ENCODE peak calls at places on chromosomes 6 and 20, in five cellular contexts. One of them, this sample, is unnamed.

GRCh38 chr6:67683960-67684359 is 951.1 kb upstream of the ADGRB3 start:
- DNase-seq in pancreas: no peak
- DNase-seq in OCI-LY7: no peak
- DNase-seq in fibroblast of lung: peak
- DNase-seq in neural progenitor cell: no peak
- DNase-seq in this sample: no peak

GRCh38 chr20:45783656-45784294 is 7.9 kb downstream of the WFDC3 start:
- DNase-seq in pancreas: peak
- DNase-seq in neural progenitor cell: no peak
- DNase-seq in fibroblast of lung: no peak
- DNase-seq in OCI-LY7: no peak
- DNase-seq in this sample: no peak

GRCh38 chr6:115890238-115890637 is 170.5 kb downstream of the FRK start:
- DNase-seq in fibroblast of lung: no peak
- DNase-seq in pancreas: no peak
- DNase-seq in neural progenitor cell: no peak
- DNase-seq in OCI-LY7: no peak
- DNase-seq in this sample: no peak

GRCh38 chr6:125025164-125025854 is 63.1 kb downstream of the RNF217 start:
- DNase-seq in OCI-LY7: no peak
- DNase-seq in neural progenitor cell: no peak
- DNase-seq in fibroblast of lung: no peak
- DNase-seq in pancreas: no peak
- DNase-seq in this sample: no peak

GRCh38 chr20:52084727-52085126 is 106.9 kb downstream of the ZFP64 start:
- DNase-seq in pancreas: no peak
- DNase-seq in fibroblast of lung: no peak
- DNase-seq in OCI-LY7: no peak
- DNase-seq in neural progenitor cell: no peak
- DNase-seq in this sample: no peak

GRCh38 chr20:45817652-45818194 is 5.3 kb downstream of the UBE2C start:
- DNase-seq in neural progenitor cell: no peak
- DNase-seq in pancreas: no peak
- DNase-seq in OCI-LY7: no peak
- DNase-seq in fibroblast of lung: peak
- DNase-seq in this sample: no peak

GRCh38 chr6:106511274-106512047 is 117.8 kb downstream of the RTN4IP1 start:
- DNase-seq in fibroblast of lung: peak
- DNase-seq in pancreas: peak
- DNase-seq in neural progenitor cell: peak
- DNase-seq in OCI-LY7: peak
- DNase-seq in this sample: no peak

GRCh38 chr6:32785781-32786533 is 22.6 kb upstream of the HLA-DQB2 start:
- DNase-seq in fibroblast of lung: peak
- DNase-seq in neural progenitor cell: peak
- DNase-seq in OCI-LY7: peak
- DNase-seq in pancreas: peak
- DNase-seq in this sample: peak

GRCh38 chr6:147507162-147508072 is 1.1 kb upstream of the SAMD5 start:
- DNase-seq in OCI-LY7: no peak
- DNase-seq in pancreas: peak
- DNase-seq in fibroblast of lung: no peak
- DNase-seq in neural progenitor cell: peak
- DNase-seq in this sample: no peak

GRCh38 chr6:92706976-92707375 is 712.4 kb downstream of the EPHA7 start:
- DNase-seq in pancreas: no peak
- DNase-seq in neural progenitor cell: no peak
- DNase-seq in fibroblast of lung: no peak
- DNase-seq in OCI-LY7: no peak
- DNase-seq in this sample: no peak

GRCh38 chr6:85620308-85620707 is 22.4 kb downstream of the SYNCRIP start:
- DNase-seq in fibroblast of lung: no peak
- DNase-seq in neural progenitor cell: no peak
- DNase-seq in OCI-LY7: no peak
- DNase-seq in pancreas: no peak
- DNase-seq in this sample: no peak

GRCh38 chr20:13302647-13303425 is 81.8 kb downstream of the ISM1 start:
- DNase-seq in fibroblast of lung: peak
- DNase-seq in neural progenitor cell: peak
- DNase-seq in pancreas: peak
- DNase-seq in OCI-LY7: peak
- DNase-seq in this sample: peak

GRCh38 chr6:116969211-116969863 is 92.3 kb downstream of the RFX6 start:
- DNase-seq in fibroblast of lung: peak
- DNase-seq in OCI-LY7: peak
- DNase-seq in pancreas: peak
- DNase-seq in neural progenitor cell: peak
- DNase-seq in this sample: peak

GRCh38 chr6:78619016-78619415 is 248.3 kb upstream of the IRAK1BP1 start:
- DNase-seq in pancreas: no peak
- DNase-seq in fibroblast of lung: no peak
- DNase-seq in neural progenitor cell: no peak
- DNase-seq in OCI-LY7: no peak
- DNase-seq in this sample: no peak

GRCh38 chr6:47047479-47048411 is 5.6 kb upstream of the ADGRF1 start:
- DNase-seq in neural progenitor cell: peak
- DNase-seq in OCI-LY7: peak
- DNase-seq in pancreas: peak
- DNase-seq in fibroblast of lung: peak
- DNase-seq in this sample: peak

GRCh38 chr20:33281550-33282146 is 1.4 kb upstream of the BPIFB1 start:
- DNase-seq in neural progenitor cell: no peak
- DNase-seq in pancreas: peak
- DNase-seq in fibroblast of lung: no peak
- DNase-seq in OCI-LY7: no peak
- DNase-seq in this sample: no peak

GRCh38 chr6:105318660-105319059 is 84.2 kb downstream of the PREP start:
- DNase-seq in fibroblast of lung: peak
- DNase-seq in OCI-LY7: no peak
- DNase-seq in pancreas: no peak
- DNase-seq in neural progenitor cell: no peak
- DNase-seq in this sample: no peak

GRCh38 chr6:27260836-27261375 is 13.4 kb downstream of the PRSS16 start:
- DNase-seq in fibroblast of lung: no peak
- DNase-seq in pancreas: no peak
- DNase-seq in OCI-LY7: no peak
- DNase-seq in neural progenitor cell: peak
- DNase-seq in this sample: no peak

GRCh38 chr20:4445780-4446179 is 275.9 kb upstream of the PRND start:
- DNase-seq in fibroblast of lung: no peak
- DNase-seq in pancreas: no peak
- DNase-seq in neural progenitor cell: no peak
- DNase-seq in OCI-LY7: no peak
- DNase-seq in this sample: no peak

GRCh38 chr6:296151-297122 is 4.2 kb downstream of the DUSP22 start:
- DNase-seq in neural progenitor cell: no peak
- DNase-seq in fibroblast of lung: no peak
- DNase-seq in pancreas: no peak
- DNase-seq in OCI-LY7: peak
- DNase-seq in this sample: peak

GRCh38 chr6:39669943-39670342 is 55.3 kb downstream of the KIF6 start:
- DNase-seq in pancreas: no peak
- DNase-seq in fibroblast of lung: no peak
- DNase-seq in OCI-LY7: no peak
- DNase-seq in neural progenitor cell: no peak
- DNase-seq in this sample: no peak

GRCh38 chr6:4074478-4075235 is 4.3 kb downstream of the FAM217A start:
- DNase-seq in pancreas: no peak
- DNase-seq in fibroblast of lung: no peak
- DNase-seq in neural progenitor cell: no peak
- DNase-seq in OCI-LY7: no peak
- DNase-seq in this sample: no peak

GRCh38 chr20:36862857-36863668 is 12.9 kb upstream of the TLDC2 start:
- DNase-seq in neural progenitor cell: peak
- DNase-seq in OCI-LY7: no peak
- DNase-seq in pancreas: no peak
- DNase-seq in fibroblast of lung: no peak
- DNase-seq in this sample: no peak

GRCh38 chr6:112941613-112942012 is 594.5 kb downstream of the RFPL4B start:
- DNase-seq in OCI-LY7: no peak
- DNase-seq in fibroblast of lung: no peak
- DNase-seq in pancreas: no peak
- DNase-seq in neural progenitor cell: no peak
- DNase-seq in this sample: no peak

GRCh38 chr6:112951829-112952228 is 604.7 kb downstream of the RFPL4B start:
- DNase-seq in pancreas: no peak
- DNase-seq in neural progenitor cell: no peak
- DNase-seq in OCI-LY7: no peak
- DNase-seq in fibroblast of lung: peak
- DNase-seq in this sample: no peak

GRCh38 chr6:112946051-112946450 is 598.9 kb downstream of the RFPL4B start:
- DNase-seq in neural progenitor cell: no peak
- DNase-seq in fibroblast of lung: peak
- DNase-seq in OCI-LY7: no peak
- DNase-seq in pancreas: no peak
- DNase-seq in this sample: no peak

DNA sequence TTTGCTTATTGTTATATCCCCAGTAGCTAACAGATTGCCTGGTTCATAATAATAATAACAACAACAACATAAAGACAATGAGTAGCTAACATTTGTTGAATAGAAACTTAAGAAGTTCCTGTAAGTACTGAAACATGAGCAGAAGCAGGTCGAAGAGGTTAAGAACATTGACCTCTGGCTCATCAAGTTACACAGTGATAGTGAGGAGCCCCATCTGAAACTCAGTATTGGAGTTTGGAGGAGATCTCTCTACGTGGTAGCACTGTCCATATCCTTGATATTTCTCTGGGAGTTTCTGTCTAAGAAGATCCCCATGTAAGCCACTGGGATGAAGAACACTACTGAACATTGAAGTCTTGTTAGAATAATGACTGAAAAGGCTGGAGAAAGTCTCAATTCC is 600.4 kb downstream of the RFPL4B start:
- DNase-seq in neural progenitor cell: no peak
- DNase-seq in fibroblast of lung: no peak
- DNase-seq in OCI-LY7: no peak
- DNase-seq in pancreas: no peak
- DNase-seq in this sample: no peak
- H3K4me3 ChIP-seq in neural progenitor cell: no peak
- H3K4me3 ChIP-seq in fibroblast of lung: no peak
- H3K4me3 ChIP-seq in OCI-LY7: no peak
- H3K4me3 ChIP-seq in pancreas: no peak
- H3K4me3 ChIP-seq in this sample: no peak

GRCh38 chr6:98840385-98840784 is 6.0 kb downstream of the POU3F2 start:
- DNase-seq in neural progenitor cell: peak
- DNase-seq in fibroblast of lung: no peak
- DNase-seq in OCI-LY7: no peak
- DNase-seq in pancreas: no peak
- DNase-seq in this sample: no peak

GRCh38 chr6:98842489-98843180 is 8.3 kb downstream of the POU3F2 start:
- DNase-seq in OCI-LY7: no peak
- DNase-seq in neural progenitor cell: peak
- DNase-seq in pancreas: no peak
- DNase-seq in fibroblast of lung: no peak
- DNase-seq in this sample: no peak

GRCh38 chr6:98843274-98844243 is 9.2 kb downstream of the POU3F2 start:
- DNase-seq in pancreas: no peak
- DNase-seq in OCI-LY7: no peak
- DNase-seq in fibroblast of lung: no peak
- DNase-seq in neural progenitor cell: peak
- DNase-seq in this sample: no peak

GRCh38 chr6:98841114-98841513 is 6.7 kb downstream of the POU3F2 start:
- DNase-seq in OCI-LY7: no peak
- DNase-seq in fibroblast of lung: no peak
- DNase-seq in pancreas: no peak
- DNase-seq in neural progenitor cell: no peak
- DNase-seq in this sample: no peak

DNA sequence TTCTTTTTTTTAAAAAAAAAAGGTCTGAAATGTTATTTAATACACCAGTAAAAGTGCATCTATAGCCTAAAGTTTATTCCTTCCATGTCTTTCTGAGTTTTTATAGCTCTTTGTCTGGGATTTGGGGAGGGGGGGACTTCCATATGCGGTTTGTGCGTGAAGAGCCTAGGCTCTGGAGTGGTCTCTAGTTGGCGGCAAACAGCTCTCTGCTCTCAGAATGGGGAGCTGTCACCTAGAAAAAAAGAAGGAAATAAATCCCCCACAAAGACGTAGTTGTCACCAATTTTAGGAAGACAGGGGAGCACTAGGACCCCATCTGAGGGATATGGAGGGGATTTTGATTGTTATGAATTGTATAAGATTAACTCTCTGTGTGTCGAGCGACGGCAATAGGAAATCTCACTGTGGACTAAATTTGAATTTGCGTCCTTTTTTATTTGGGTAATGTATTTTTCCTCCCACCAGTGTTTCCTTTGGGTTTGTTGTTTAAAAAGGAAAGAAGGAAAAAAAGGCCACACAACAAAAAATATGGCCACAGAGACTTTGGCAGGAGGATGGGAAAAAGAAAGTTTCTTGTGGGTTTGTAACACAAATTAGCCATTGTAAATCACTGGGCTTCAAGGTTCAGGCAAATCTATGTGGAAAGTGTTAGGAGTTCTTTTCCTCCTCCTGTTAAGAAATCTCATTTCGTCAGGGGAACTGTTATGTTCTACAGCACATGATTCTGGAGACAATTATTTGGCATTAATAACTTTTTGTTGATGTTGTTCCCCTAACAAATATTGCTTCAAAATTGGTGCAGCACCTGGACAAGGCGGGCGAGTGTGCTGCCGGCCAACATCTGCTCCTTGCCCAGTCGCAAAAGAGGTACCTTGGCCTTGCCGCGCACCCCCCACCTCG is 7.5 kb downstream of the POU3F2 start:
- DNase-seq in OCI-LY7: no peak
- DNase-seq in neural progenitor cell: peak
- DNase-seq in fibroblast of lung: no peak
- DNase-seq in pancreas: no peak
- DNase-seq in this sample: no peak
- H3K4me3 ChIP-seq in OCI-LY7: no peak
- H3K4me3 ChIP-seq in neural progenitor cell: peak
- H3K4me3 ChIP-seq in fibroblast of lung: no peak
- H3K4me3 ChIP-seq in pancreas: no peak
- H3K4me3 ChIP-seq in this sample: no peak

GRCh38 chr20:50747275-50747674 is 15.9 kb downstream of the PARD6B start:
- DNase-seq in neural progenitor cell: no peak
- DNase-seq in OCI-LY7: no peak
- DNase-seq in fibroblast of lung: no peak
- DNase-seq in pancreas: no peak
- DNase-seq in this sample: no peak
- H3K4me3 ChIP-seq in neural progenitor cell: no peak
- H3K4me3 ChIP-seq in OCI-LY7: no peak
- H3K4me3 ChIP-seq in fibroblast of lung: no peak
- H3K4me3 ChIP-seq in pancreas: no peak
- H3K4me3 ChIP-seq in this sample: no peak

GRCh38 chr6:156900292-156900691 is 123.1 kb downstream of the ARID1B start:
- DNase-seq in neural progenitor cell: no peak
- DNase-seq in pancreas: no peak
- DNase-seq in fibroblast of lung: no peak
- DNase-seq in OCI-LY7: no peak
- DNase-seq in this sample: no peak

GRCh38 chr6:156901309-156902019 is 124.3 kb downstream of the ARID1B start:
- DNase-seq in fibroblast of lung: no peak
- DNase-seq in OCI-LY7: no peak
- DNase-seq in pancreas: no peak
- DNase-seq in neural progenitor cell: no peak
- DNase-seq in this sample: no peak

GRCh38 chr6:156899071-156899470 is 121.9 kb downstream of the ARID1B start:
- DNase-seq in OCI-LY7: no peak
- DNase-seq in pancreas: no peak
- DNase-seq in neural progenitor cell: no peak
- DNase-seq in fibroblast of lung: no peak
- DNase-seq in this sample: no peak

GRCh38 chr6:156897907-156898531 is 120.8 kb downstream of the ARID1B start:
- DNase-seq in OCI-LY7: no peak
- DNase-seq in pancreas: no peak
- DNase-seq in neural progenitor cell: no peak
- DNase-seq in fibroblast of lung: no peak
- DNase-seq in this sample: no peak

GRCh38 chr6:156899532-156899931 is 122.4 kb downstream of the ARID1B start:
- DNase-seq in fibroblast of lung: no peak
- DNase-seq in pancreas: no peak
- DNase-seq in OCI-LY7: no peak
- DNase-seq in neural progenitor cell: no peak
- DNase-seq in this sample: no peak
- H3K4me3 ChIP-seq in fibroblast of lung: no peak
- H3K4me3 ChIP-seq in pancreas: no peak
- H3K4me3 ChIP-seq in OCI-LY7: no peak
- H3K4me3 ChIP-seq in neural progenitor cell: no peak
- H3K4me3 ChIP-seq in this sample: no peak